ENCODE peak calls at places on chromosomes 13 and 19, in seven cellular contexts. J, F, V, X, O, T and W are unnamed samples.

GRCh38 chr13:74554581-74555290 is 420.5 kb upstream of the KLF12 start:
- DNase-seq in X (no peak), F (no peak), T (peak), O (no peak), V (no peak), J (no peak), W (no peak)

GRCh38 chr13:27830010-27830409 is 37.7 kb downstream of the GSX1 start:
- DNase-seq in X (peak), J (peak), V (peak), F (peak), T (no peak), O (peak), W (peak)

GRCh38 chr13:98240131-98240530 is 63.1 kb upstream of the RNF113B start:
- DNase-seq in X (no peak), V (no peak), O (no peak), J (no peak), F (no peak), T (no peak), W (no peak)

GRCh38 chr13:91406619-91407018 is 8.2 kb downstream of the GPC5 start:
- DNase-seq in O (no peak), X (no peak), V (peak), F (peak), J (no peak), T (peak), W (no peak)

GRCh38 chr13:113974304-113975281 is 717 bp upstream of the C13orf46 start:
- DNase-seq in V (no peak), X (peak), F (no peak), O (no peak), J (no peak), T (no peak), W (no peak)

GRCh38 chr19:12766051-12766521 is 9.3 kb downstream of the HOOK2 start:
- DNase-seq in T (peak), F (peak), V (peak), O (no peak), X (peak), J (peak), W (peak)

GRCh38 chr13:46721054-46721453 is 75.9 kb downstream of the ESD start:
- DNase-seq in X (no peak), T (peak), J (no peak), F (no peak), O (no peak), V (peak), W (no peak)

GRCh38 chr19:3163230-3163886 is 15.2 kb upstream of the S1PR4 start:
- DNase-seq in V (peak), O (peak), X (peak), J (peak), T (peak), F (peak), W (peak)

GRCh38 chr13:26075498-26075897 is 23.7 kb upstream of the SHISA2 start:
- DNase-seq in X (no peak), O (no peak), T (peak), J (no peak), F (no peak), V (peak), W (no peak)

GRCh38 chr19:38360839-38361631 is 13.3 kb upstream of the PSMD8 start:
- DNase-seq in J (no peak), T (no peak), O (no peak), V (no peak), X (no peak), F (no peak), W (no peak)

GRCh38 chr13:67632590-67632989 is 402.5 kb upstream of the PCDH9 start:
- DNase-seq in O (no peak), V (no peak), F (no peak), J (no peak), X (no peak), T (no peak), W (no peak)

GRCh38 chr13:112483299-112483698 is 104.7 kb downstream of the TUBGCP3 start:
- DNase-seq in F (no peak), T (no peak), O (no peak), X (no peak), J (no peak), V (no peak), W (no peak)

GRCh38 chr19:17948967-17949930 is 16.4 kb downstream of the CCDC124 start:
- DNase-seq in T (no peak), X (no peak), J (no peak), V (no peak), O (no peak), F (peak), W (no peak)